ENCODE peak calls at places on chromosomes 11 and 22, in eight cellular contexts. S is kidney; A is stimulated activated naive CD8-positive, alpha-beta T cell treated with anti-CD3 and anti-CD28 coated beads, Interleukin-15, Interleukin-2, amounts not matched to agents 100 U/mL and 50 U/mL, for 24 hours; D is left ventricle myocardium inferior; T is Ammon's horn; K is CD8-positive, alpha-beta T cell; C is kidney epithelial cell; W is foreskin fibroblast. R is an unnamed sample.

GRCh38 chr11:94727766-94728165 is 40.4 kb upstream of the AMOTL1 start:
- DNase-seq in S (no peak), A (no peak), D (no peak), T (no peak), K (no peak), C (no peak), W (no peak), R (no peak)

GRCh38 chr22:20413217-20414058 is 19.5 kb downstream of the ZNF74 start:
- DNase-seq in S (no peak), A (no peak), D (no peak), T (no peak), K (no peak), C (no peak), W (no peak), R (no peak)

GRCh38 chr22:22787805-22788459 is 99.7 kb upstream of the IGLL5 start:
- DNase-seq in S (peak), A (peak), D (peak), T (peak), K (peak), C (no peak), W (peak), R (peak)

GRCh38 chr11:86046111-86046510 is 22.8 kb downstream of the PICALM start:
- DNase-seq in S (no peak), A (no peak), D (no peak), T (no peak), K (no peak), C (no peak), W (no peak), R (no peak)

GRCh38 chr11:29448246-29448877 is 568.5 kb downstream of the KCNA4 start:
- DNase-seq in S (no peak), A (no peak), D (no peak), T (peak), K (no peak), C (no peak), W (no peak), R (peak)

GRCh38 chr11:75174781-75175370 is 24.0 kb downstream of the SLCO2B1 start:
- DNase-seq in S (peak), A (no peak), D (no peak), T (peak), K (no peak), C (peak), W (peak), R (no peak)

GRCh38 chr22:45284705-45285305 is at the start of gene UPK3A:
- DNase-seq in S (peak), A (peak), D (peak), T (no peak), K (peak), C (no peak), W (peak), R (peak)

GRCh38 chr11:92276773-92277172 is 52.2 kb downstream of the FAT3 start:
- DNase-seq in S (no peak), A (no peak), D (no peak), T (no peak), K (no peak), C (no peak), W (peak), R (no peak)

GRCh38 chr11:119421941-119422504 is 949 bp downstream of the THY1 start:
- DNase-seq in S (no peak), A (no peak), D (no peak), T (peak), K (no peak), C (no peak), W (peak), R (peak)

GRCh38 chr11:84212467-84213390 is 926.6 kb upstream of the CCDC90B start:
- DNase-seq in S (peak), A (no peak), D (no peak), T (peak), K (no peak), C (no peak), W (no peak), R (no peak)

GRCh38 chr11:122101625-122102291 is 14.3 kb downstream of the BLID start:
- DNase-seq in S (peak), A (no peak), D (peak), T (peak), K (no peak), C (peak), W (peak), R (no peak)

GRCh38 chr22:30328466-30329049 is 1.8 kb upstream of the TBC1D10A start:
- DNase-seq in S (no peak), A (no peak), D (no peak), T (no peak), K (no peak), C (no peak), W (peak), R (no peak)

GRCh38 chr11:119093951-119094815 is 7.5 kb downstream of the DPAGT1 start:
- DNase-seq in S (peak), A (peak), D (no peak), T (peak), K (peak), C (no peak), W (peak), R (no peak)

GRCh38 chr11:112748713-112749481 is 212.3 kb upstream of the NCAM1 start:
- DNase-seq in S (peak), A (no peak), D (no peak), T (peak), K (no peak), C (no peak), W (no peak), R (no peak)

GRCh38 chr11:46745328-46745727 is 26.3 kb downstream of the F2 start:
- DNase-seq in S (peak), A (no peak), D (no peak), T (no peak), K (no peak), C (no peak), W (no peak), R (no peak)

GRCh38 chr22:37559901-37560681 is at the start of gene CDC42EP1:
- DNase-seq in S (peak), A (no peak), D (peak), T (peak), K (no peak), C (no peak), W (peak), R (peak)

GRCh38 chr22:31917227-31917921 is 27.0 kb upstream of the YWHAH start:
- DNase-seq in S (no peak), A (peak), D (no peak), T (peak), K (no peak), C (no peak), W (no peak), R (no peak)

GRCh38 chr11:127651888-127652221 is 651.3 kb upstream of the KIRREL3 start:
- DNase-seq in S (no peak), A (no peak), D (no peak), T (no peak), K (no peak), C (no peak), W (peak), R (no peak)

GRCh38 chr11:64916040-64916847 is 765 bp downstream of the ATG2A start:
- DNase-seq in S (peak), A (peak), D (no peak), T (peak), K (peak), C (no peak), W (peak), R (peak)

GRCh38 chr11:120172054-120172881 is 34.4 kb upstream of the TRIM29 start:
- DNase-seq in S (peak), A (peak), D (peak), T (peak), K (peak), C (no peak), W (peak), R (peak)

GRCh38 chr11:129440028-129440630 is 64.5 kb downstream of the BARX2 start:
- DNase-seq in S (peak), A (no peak), D (no peak), T (no peak), K (no peak), C (peak), W (no peak), R (peak)

GRCh38 chr22:22721681-22722309 is 77.4 kb downstream of the GGTLC2 start:
- DNase-seq in S (no peak), A (peak), D (no peak), T (no peak), K (peak), C (peak), W (peak), R (peak)